ENCODE peak calls at places on chromosome 16, in eight cellular contexts. K is fibroblast of lung; E is heart right ventricle; P is neuronal stem cell; L is ovary; Q is CD8-positive, alpha-beta memory T cell; W is tibial artery; Z is A549. X is an unnamed sample.

GRCh38 chr16:15690296-15690695 is 40.3 kb downstream of the NDE1 start:
- DNase-seq in K (no peak), E (no peak), P (no peak), L (no peak), Q (no peak), W (no peak), Z (no peak), X (no peak)

GRCh38 chr16:68232335-68232734 is 3.6 kb downstream of the ESRP2 start:
- DNase-seq in K (no peak), E (no peak), P (no peak), L (peak), Q (no peak), W (no peak), Z (no peak), X (no peak)

GRCh38 chr16:30024451-30024850 is 1.5 kb downstream of the C16orf92 start:
- DNase-seq in K (no peak), E (no peak), P (no peak), L (no peak), Q (no peak), W (no peak), Z (no peak), X (no peak)

GRCh38 chr16:57061084-57061905 is 31.1 kb upstream of the CPNE2 start:
- DNase-seq in K (peak), E (peak), P (no peak), L (peak), Q (no peak), W (peak), Z (no peak), X (peak)

GRCh38 chr16:80500116-80500859 is 40.5 kb upstream of the DYNLRB2 start:
- DNase-seq in K (no peak), E (no peak), P (no peak), L (no peak), Q (no peak), W (no peak), Z (no peak), X (no peak)

GRCh38 chr16:16096161-16096857 is 127.0 kb downstream of the ABCC6 start:
- DNase-seq in K (peak), E (no peak), P (no peak), L (peak), Q (no peak), W (peak), Z (no peak), X (no peak)

GRCh38 chr16:2991566-2992261 is 11.5 kb upstream of the PKMYT1 start:
- DNase-seq in K (no peak), E (no peak), P (no peak), L (no peak), Q (no peak), W (no peak), Z (no peak), X (no peak)

GRCh38 chr16:30567160-30567990 is 4.1 kb downstream of the ZNF688 start:
- DNase-seq in K (no peak), E (no peak), P (no peak), L (no peak), Q (peak), W (no peak), Z (peak), X (peak)

GRCh38 chr16:3021449-3022207 is 1.5 kb downstream of the TNFRSF12A start:
- DNase-seq in K (peak), E (peak), P (peak), L (peak), Q (peak), W (peak), Z (peak), X (peak)

GRCh38 chr16:50679266-50679665 is 1.8 kb downstream of the SNX20 start:
- DNase-seq in K (no peak), E (no peak), P (no peak), L (no peak), Q (no peak), W (no peak), Z (no peak), X (no peak)

GRCh38 chr16:48126801-48127644 is 28.8 kb downstream of the ABCC12 start:
- DNase-seq in K (peak), E (no peak), P (no peak), L (no peak), Q (no peak), W (no peak), Z (peak), X (peak)

GRCh38 chr16:57639172-57639571 is 10.7 kb downstream of the ADGRG1 start:
- DNase-seq in K (peak), E (peak), P (peak), L (peak), Q (no peak), W (no peak), Z (no peak), X (no peak)

GRCh38 chr16:4298761-4299522 is 16.9 kb upstream of the GLIS2 start:
- DNase-seq in K (peak), E (peak), P (no peak), L (peak), Q (no peak), W (no peak), Z (peak), X (no peak)

GRCh38 chr16:54647731-54648221 is 282.9 kb upstream of the IRX5 start:
- DNase-seq in K (no peak), E (no peak), P (no peak), L (no peak), Q (no peak), W (no peak), Z (no peak), X (no peak)

GRCh38 chr16:50121721-50122445 is 31.2 kb upstream of the TENT4B start:
- DNase-seq in K (no peak), E (no peak), P (no peak), L (no peak), Q (no peak), W (no peak), Z (no peak), X (no peak)

GRCh38 chr16:22232277-22233049 is 26.4 kb downstream of the EEF2K start:
- DNase-seq in K (peak), E (no peak), P (no peak), L (no peak), Q (no peak), W (no peak), Z (peak), X (peak)

GRCh38 chr16:2857451-2858244 is at the start of gene PRSS22:
- DNase-seq in K (no peak), E (no peak), P (no peak), L (no peak), Q (no peak), W (no peak), Z (no peak), X (no peak)

GRCh38 chr16:80932725-80933124 is 74.0 kb downstream of the CMC2 start:
- DNase-seq in K (peak), E (peak), P (no peak), L (peak), Q (no peak), W (peak), Z (peak), X (peak)

DNA sequence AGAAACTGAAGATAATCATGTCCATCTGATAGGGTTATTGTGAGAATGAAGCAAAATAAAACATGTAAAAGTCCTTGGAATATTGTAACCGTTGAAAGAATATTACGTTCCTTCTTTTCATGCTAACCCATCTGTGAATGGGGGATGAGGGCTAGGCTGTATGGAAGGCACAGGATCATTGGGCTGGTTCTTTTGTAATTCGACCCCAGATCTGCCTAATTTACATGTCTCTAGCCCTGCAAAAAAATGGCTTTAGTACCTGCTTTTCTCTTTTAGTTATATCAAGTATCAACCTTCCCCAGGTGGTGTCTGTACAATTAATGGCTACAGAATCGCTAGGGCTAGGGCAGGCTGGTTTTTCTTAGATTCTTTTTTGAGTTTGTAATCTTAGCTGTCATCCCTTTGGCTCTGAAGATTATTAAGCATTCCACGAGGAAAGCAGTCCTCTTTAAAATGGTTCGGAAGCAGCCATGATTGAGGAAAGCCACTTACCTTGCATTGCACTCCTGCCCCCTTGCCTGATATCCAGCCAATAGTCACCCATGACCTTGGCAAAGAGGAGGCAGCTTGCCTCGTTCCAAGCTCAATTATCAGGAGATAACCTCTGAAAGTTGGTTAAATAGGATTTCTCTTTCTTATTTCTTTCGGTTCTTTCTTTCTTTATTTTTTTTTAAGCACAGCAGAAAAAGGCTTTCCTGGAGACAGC is 153.9 kb upstream of the ZKSCAN2 start:
- DNase-seq in K (no peak), E (no peak), P (no peak), L (no peak), Q (no peak), W (no peak), Z (no peak), X (no peak)
- H3K27ac ChIP-seq in K (no peak), E (no peak), P (no peak), L (no peak), Q (no peak), W (no peak), Z (no peak), X (no peak)

GRCh38 chr16:87622756-87623319 is 20.5 kb downstream of the JPH3 start:
- DNase-seq in K (no peak), E (no peak), P (no peak), L (no peak), Q (no peak), W (no peak), Z (no peak), X (no peak)

GRCh38 chr16:87619360-87620200 is 17.3 kb downstream of the JPH3 start:
- DNase-seq in K (no peak), E (no peak), P (no peak), L (no peak), Q (no peak), W (no peak), Z (no peak), X (no peak)

GRCh38 chr16:87621550-87621829 is 19.2 kb downstream of the JPH3 start:
- DNase-seq in K (no peak), E (no peak), P (no peak), L (no peak), Q (no peak), W (no peak), Z (no peak), X (no peak)

GRCh38 chr16:87620201-87620495 is 17.8 kb downstream of the JPH3 start:
- DNase-seq in K (no peak), E (no peak), P (no peak), L (no peak), Q (no peak), W (no peak), Z (no peak), X (no peak)

GRCh38 chr16:87621976-87622713 is 19.8 kb downstream of the JPH3 start:
- DNase-seq in K (no peak), E (no peak), P (no peak), L (no peak), Q (no peak), W (no peak), Z (no peak), X (no peak)
- H3K27ac ChIP-seq in K (no peak), E (no peak), P (no peak), L (no peak), Q (no peak), W (no peak), Z (no peak), X (no peak)

DNA sequence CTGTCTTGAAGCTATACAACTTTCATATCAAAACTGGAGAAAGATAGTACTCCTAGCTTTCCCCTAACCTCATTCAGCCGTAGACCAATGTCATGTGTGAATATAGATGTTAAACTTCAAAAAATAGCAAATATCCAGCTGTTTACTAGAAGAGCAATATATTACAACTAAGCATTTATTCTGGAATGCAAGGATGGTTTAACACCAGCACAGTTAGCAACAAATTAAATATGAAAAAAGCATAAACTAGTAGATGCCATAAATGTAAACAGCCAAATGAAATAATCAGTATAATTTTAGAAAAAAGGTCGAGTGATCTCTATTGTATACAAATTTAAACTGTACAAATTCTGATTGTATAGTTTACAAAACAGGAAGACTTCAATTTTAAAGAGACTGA is 59.7 kb downstream of the SDR42E1 start:
- DNase-seq in K (no peak), E (no peak), P (no peak), L (no peak), Q (no peak), W (no peak), Z (no peak), X (no peak)
- H3K27ac ChIP-seq in K (no peak), E (no peak), P (no peak), L (no peak), Q (no peak), W (no peak), Z (no peak), X (no peak)

GRCh38 chr16:84986879-84987278 is 24.5 kb downstream of the ZDHHC7 start:
- DNase-seq in K (no peak), E (no peak), P (no peak), L (no peak), Q (no peak), W (no peak), Z (no peak), X (no peak)

GRCh38 chr16:84982434-84982833 is 28.9 kb downstream of the ZDHHC7 start:
- DNase-seq in K (no peak), E (no peak), P (no peak), L (no peak), Q (no peak), W (no peak), Z (no peak), X (no peak)

GRCh38 chr16:84983308-84983707 is 28.0 kb downstream of the ZDHHC7 start:
- DNase-seq in K (no peak), E (no peak), P (no peak), L (no peak), Q (no peak), W (peak), Z (no peak), X (no peak)

GRCh38 chr16:84986102-84986501 is 25.2 kb downstream of the ZDHHC7 start:
- DNase-seq in K (no peak), E (no peak), P (no peak), L (no peak), Q (no peak), W (no peak), Z (no peak), X (no peak)

DNA sequence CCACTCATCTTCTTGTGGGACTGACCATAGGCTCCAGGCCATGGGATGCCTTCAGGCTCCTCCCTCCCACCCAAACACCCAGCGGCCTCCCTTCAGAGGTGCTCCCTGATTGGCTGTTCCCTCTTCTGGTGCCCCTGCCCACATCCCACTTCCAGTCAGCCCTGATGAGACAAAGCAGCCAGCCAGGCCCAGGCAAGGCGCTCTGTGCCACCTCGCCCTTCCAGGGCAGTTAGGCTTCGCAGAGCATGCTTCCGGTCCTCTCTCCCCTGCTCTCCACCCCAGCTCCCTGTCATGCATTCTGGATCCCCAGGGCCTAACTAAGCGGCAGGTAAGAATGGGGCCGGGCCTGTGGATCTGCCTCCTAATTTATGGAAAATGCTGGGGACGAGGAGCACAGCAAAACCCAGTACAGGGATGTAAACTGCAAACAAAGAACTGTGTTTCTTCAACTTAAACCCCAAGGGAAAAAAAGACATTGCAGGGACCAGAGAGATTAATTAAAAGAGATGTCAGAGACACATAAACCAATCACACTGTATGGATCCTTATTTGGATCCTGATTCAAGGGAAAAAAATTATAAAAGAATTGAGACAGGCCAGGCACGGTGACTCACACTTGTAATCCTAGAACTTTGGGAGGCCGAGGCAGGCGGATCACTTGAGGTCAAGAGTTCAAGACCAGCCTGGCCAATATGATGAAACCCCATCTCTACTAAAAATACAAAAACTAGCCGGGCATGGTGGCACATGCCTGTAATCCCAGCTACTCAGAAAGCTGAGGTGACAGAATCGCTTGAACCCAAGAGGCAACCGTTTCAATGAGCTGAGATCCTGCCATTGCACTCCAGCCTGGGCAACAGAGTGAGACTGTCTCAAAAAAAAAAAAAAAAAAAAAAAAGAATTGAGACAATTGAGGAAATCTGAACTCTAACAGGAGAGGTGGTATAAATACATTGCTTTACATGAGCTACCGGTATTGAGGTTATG is 26.0 kb downstream of the ZDHHC7 start:
- DNase-seq in K (peak), E (no peak), P (no peak), L (no peak), Q (no peak), W (no peak), Z (peak), X (no peak)
- H3K27ac ChIP-seq in K (peak), E (no peak), P (no peak), L (no peak), Q (no peak), W (peak), Z (peak), X (peak)

DNA sequence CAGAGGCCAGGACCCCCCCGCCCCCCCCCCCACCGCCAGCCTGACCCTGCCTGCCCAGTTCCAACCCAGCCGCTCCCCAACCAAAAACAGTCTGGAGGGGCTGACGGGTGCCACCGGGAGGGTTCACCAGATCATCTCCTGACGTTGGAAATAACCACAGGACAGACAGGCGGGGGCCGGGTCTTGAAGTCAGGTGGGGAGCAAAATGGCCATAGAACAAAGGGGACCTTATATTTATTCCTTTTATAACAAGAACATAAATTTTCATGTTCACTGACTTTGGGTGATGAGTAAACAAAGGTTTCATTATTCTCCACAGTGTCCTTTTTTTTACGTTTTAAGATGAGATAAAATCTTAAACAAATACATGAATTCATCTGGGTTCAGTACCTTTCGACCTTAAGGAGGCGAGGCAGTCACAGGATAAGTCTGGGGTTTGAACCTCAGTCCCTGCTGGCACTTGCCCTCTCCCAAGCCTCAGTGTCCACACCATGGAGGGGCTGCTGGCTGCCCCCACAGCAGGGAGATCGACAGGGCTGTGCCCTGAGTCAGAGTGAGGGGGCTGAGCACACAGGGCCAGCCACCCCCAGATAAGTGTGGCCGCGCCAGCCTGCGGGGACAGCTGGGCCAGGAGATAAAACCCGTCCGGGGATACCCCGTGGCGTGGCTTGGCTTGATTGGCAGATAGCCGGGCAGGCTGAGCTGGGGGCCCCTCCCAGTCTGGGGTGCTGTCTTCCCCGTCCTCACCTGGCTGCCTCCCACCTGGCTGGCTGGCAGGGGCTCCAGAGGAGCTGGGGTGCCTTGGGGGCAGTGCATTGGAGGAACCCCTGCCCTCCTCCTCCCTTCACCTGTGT is 15.0 kb downstream of the SLC7A5 start:
- DNase-seq in K (no peak), E (no peak), P (no peak), L (no peak), Q (peak), W (no peak), Z (peak), X (peak)
- H3K27ac ChIP-seq in K (peak), E (peak), P (no peak), L (no peak), Q (peak), W (peak), Z (peak), X (peak)

DNA sequence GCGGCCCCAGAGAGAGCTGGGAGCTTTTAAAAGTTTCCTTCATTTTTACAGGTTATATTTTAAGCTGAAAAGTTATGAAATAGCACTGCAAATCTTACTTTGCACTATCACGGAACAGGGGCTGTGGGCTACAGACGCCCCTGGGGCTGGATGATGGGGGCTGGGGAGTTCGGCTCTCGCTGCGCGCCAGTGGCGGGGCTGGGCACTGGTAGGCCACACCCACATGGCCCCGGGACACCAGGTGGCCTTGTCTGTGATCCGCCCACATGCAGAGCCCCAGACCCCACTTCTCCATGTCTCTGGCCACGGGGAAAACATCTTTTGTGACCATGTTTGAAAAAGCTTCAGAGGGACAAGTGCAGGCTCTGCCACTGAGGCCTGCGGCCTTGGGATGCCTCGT is 54.4 kb downstream of the LMF1 start:
- DNase-seq in K (no peak), E (no peak), P (no peak), L (no peak), Q (no peak), W (no peak), Z (no peak), X (no peak)
- H3K27ac ChIP-seq in K (no peak), E (no peak), P (no peak), L (no peak), Q (no peak), W (no peak), Z (no peak), X (no peak)

GRCh38 chr16:75062944-75063444 is 53.6 kb downstream of the LDHD start:
- DNase-seq in K (no peak), E (no peak), P (no peak), L (no peak), Q (no peak), W (no peak), Z (no peak), X (no peak)

GRCh38 chr16:75065149-75065807 is 51.3 kb downstream of the LDHD start:
- DNase-seq in K (no peak), E (no peak), P (no peak), L (no peak), Q (peak), W (no peak), Z (peak), X (peak)

GRCh38 chr16:75064403-75065148 is 52.0 kb downstream of the LDHD start:
- DNase-seq in K (no peak), E (no peak), P (no peak), L (no peak), Q (no peak), W (no peak), Z (no peak), X (peak)

GRCh38 chr16:75062135-75062943 is 54.2 kb downstream of the LDHD start:
- DNase-seq in K (peak), E (peak), P (no peak), L (peak), Q (no peak), W (no peak), Z (no peak), X (no peak)

GRCh38 chr16:75063549-75064082 is 53.0 kb downstream of the LDHD start:
- DNase-seq in K (no peak), E (no peak), P (no peak), L (no peak), Q (no peak), W (no peak), Z (no peak), X (no peak)
- H3K27ac ChIP-seq in K (no peak), E (peak), P (no peak), L (no peak), Q (peak), W (no peak), Z (peak), X (no peak)

GRCh38 chr16:11836653-11837244 is 14.6 kb downstream of the RSL1D1 start:
- DNase-seq in K (peak), E (no peak), P (no peak), L (no peak), Q (no peak), W (no peak), Z (peak), X (no peak)
- H3K27ac ChIP-seq in K (peak), E (no peak), P (no peak), L (no peak), Q (no peak), W (peak), Z (no peak), X (peak)